ENCODE peak calls at places on chromosomes 2 and 18, in ten cellular contexts. B is GM12878, E is tibial artery, L is cardiac muscle cell, V is AG04450, Y is mammary epithelial cell, W is foreskin fibroblast, Q is bronchial epithelial cell, P is left lung, S is SK-N-SH. X is an unnamed sample.

GRCh38 chr2:75896779-75897366 is 186.2 kb upstream of the GCFC2 start:
- DNase-seq in B (no peak), E (no peak), L (peak), V (no peak), Y (peak), W (no peak), Q (peak), P (no peak), S (peak), X (peak)

GRCh38 chr2:127142663-127143630 is 36.0 kb upstream of the BIN1 start:
- DNase-seq in B (no peak), E (no peak), L (no peak), V (no peak), Y (no peak), W (peak), Q (no peak), P (no peak), S (no peak), X (no peak)

GRCh38 chr2:43943809-43944452 is 51.9 kb downstream of the LRPPRC start:
- DNase-seq in B (no peak), E (no peak), L (no peak), V (no peak), Y (no peak), W (no peak), Q (no peak), P (no peak), S (peak), X (no peak)

GRCh38 chr18:80253871-80254492 is 6.7 kb upstream of the PARD6G start:
- DNase-seq in B (no peak), E (no peak), L (no peak), V (no peak), Y (no peak), W (no peak), Q (no peak), P (no peak), S (peak), X (peak)

GRCh38 chr18:8380006-8380405 is 229.2 kb upstream of the RAB12 start:
- DNase-seq in B (no peak), E (no peak), L (no peak), V (no peak), Y (no peak), W (no peak), Q (no peak), P (no peak), S (no peak), X (no peak)

GRCh38 chr2:105085525-105085924 is 47.7 kb downstream of the MRPS9 start:
- DNase-seq in B (no peak), E (no peak), L (no peak), V (no peak), Y (peak), W (no peak), Q (peak), P (no peak), S (no peak), X (peak)

GRCh38 chr2:176745543-176746331 is 466.9 kb upstream of the HNRNPA3 start:
- DNase-seq in B (no peak), E (no peak), L (no peak), V (no peak), Y (no peak), W (no peak), Q (no peak), P (no peak), S (no peak), X (no peak)

GRCh38 chr2:190415794-190416729 is 7.9 kb downstream of the MFSD6 start:
- DNase-seq in B (no peak), E (no peak), L (no peak), V (no peak), Y (no peak), W (peak), Q (no peak), P (no peak), S (peak), X (no peak)

GRCh38 chr2:78077637-78078036 is 555.5 kb upstream of the LRRTM4 start:
- DNase-seq in B (no peak), E (no peak), L (no peak), V (no peak), Y (no peak), W (no peak), Q (no peak), P (no peak), S (peak), X (no peak)

GRCh38 chr2:73112026-73112912 is 479 bp downstream of the RAB11FIP5 start:
- DNase-seq in B (no peak), E (no peak), L (peak), V (no peak), Y (peak), W (peak), Q (no peak), P (no peak), S (peak), X (peak)

GRCh38 chr2:71550801-71551630 is 97.7 kb downstream of the DYSF start:
- DNase-seq in B (no peak), E (no peak), L (no peak), V (no peak), Y (no peak), W (no peak), Q (no peak), P (no peak), S (no peak), X (no peak)

GRCh38 chr2:207617011-207617671 is 8.1 kb downstream of the METTL21A start:
- DNase-seq in B (no peak), E (no peak), L (peak), V (peak), Y (peak), W (peak), Q (peak), P (no peak), S (no peak), X (peak)

GRCh38 chr2:150669492-150669891 is 182.0 kb upstream of the RND3 start:
- DNase-seq in B (no peak), E (no peak), L (no peak), V (no peak), Y (no peak), W (no peak), Q (no peak), P (no peak), S (no peak), X (no peak)

GRCh38 chr2:167827352-167828097 is 419.9 kb downstream of the STK39 start:
- DNase-seq in B (no peak), E (no peak), L (no peak), V (no peak), Y (no peak), W (no peak), Q (no peak), P (no peak), S (no peak), X (no peak)

GRCh38 chr2:151260492-151261239 is 997 bp downstream of the RBM43 start:
- DNase-seq in B (peak), E (no peak), L (peak), V (no peak), Y (peak), W (peak), Q (peak), P (no peak), S (no peak), X (no peak)

GRCh38 chr2:207048421-207048820 is 109.1 kb downstream of the CPO start:
- DNase-seq in B (no peak), E (no peak), L (no peak), V (no peak), Y (no peak), W (no peak), Q (no peak), P (no peak), S (no peak), X (no peak)

GRCh38 chr2:219997341-219997851 is 370.0 kb downstream of the SLC4A3 start:
- DNase-seq in B (no peak), E (no peak), L (peak), V (no peak), Y (peak), W (peak), Q (peak), P (no peak), S (peak), X (peak)

GRCh38 chr18:61753373-61753772 is 139.4 kb downstream of the RNF152 start:
- DNase-seq in B (no peak), E (no peak), L (no peak), V (no peak), Y (no peak), W (no peak), Q (no peak), P (no peak), S (no peak), X (no peak)

GRCh38 chr18:46338761-46339160 is 234.6 kb downstream of the HAUS1 start:
- DNase-seq in B (no peak), E (no peak), L (no peak), V (no peak), Y (no peak), W (no peak), Q (no peak), P (no peak), S (no peak), X (no peak)

GRCh38 chr2:27085062-27085669 is 1.4 kb upstream of the KHK start:
- DNase-seq in B (no peak), E (no peak), L (no peak), V (no peak), Y (no peak), W (no peak), Q (no peak), P (no peak), S (no peak), X (no peak)

GRCh38 chr18:11859903-11860407 is 8.7 kb downstream of the CHMP1B start:
- DNase-seq in B (no peak), E (no peak), L (peak), V (peak), Y (peak), W (peak), Q (peak), P (no peak), S (no peak), X (peak)

GRCh38 chr2:141029424-141030078 is 1101.3 kb downstream of the LRP1B start:
- DNase-seq in B (no peak), E (no peak), L (no peak), V (no peak), Y (no peak), W (no peak), Q (no peak), P (no peak), S (no peak), X (no peak)

GRCh38 chr2:106579750-106580197 is 92.6 kb downstream of the CD8B2 start:
- DNase-seq in B (no peak), E (no peak), L (no peak), V (no peak), Y (no peak), W (no peak), Q (no peak), P (no peak), S (peak), X (no peak)

GRCh38 chr2:219109468-219109867 is 48.7 kb upstream of the IHH start:
- DNase-seq in B (no peak), E (no peak), L (no peak), V (no peak), Y (no peak), W (no peak), Q (no peak), P (peak), S (no peak), X (peak)

GRCh38 chr2:17918789-17919188 is 40.3 kb downstream of the KCNS3 start:
- DNase-seq in B (no peak), E (no peak), L (peak), V (no peak), Y (no peak), W (no peak), Q (peak), P (no peak), S (peak), X (peak)

GRCh38 chr2:236128321-236128720 is 39.9 kb downstream of the GBX2 start:
- DNase-seq in B (no peak), E (no peak), L (no peak), V (no peak), Y (no peak), W (no peak), Q (no peak), P (no peak), S (no peak), X (no peak)

GRCh38 chr2:196315388-196316049 is 144.1 kb upstream of the STK17B start:
- DNase-seq in B (no peak), E (no peak), L (peak), V (no peak), Y (no peak), W (peak), Q (peak), P (no peak), S (no peak), X (peak)

GRCh38 chr2:65503746-65504145 is 71.3 kb upstream of the SPRED2 start:
- DNase-seq in B (no peak), E (no peak), L (no peak), V (no peak), Y (no peak), W (no peak), Q (no peak), P (no peak), S (no peak), X (no peak)

GRCh38 chr2:9631976-9632700 is 1.3 kb upstream of the YWHAQ start:
- DNase-seq in B (no peak), E (peak), L (peak), V (no peak), Y (no peak), W (peak), Q (no peak), P (no peak), S (no peak), X (no peak)

GRCh38 chr2:198710562-198710961 is 747.2 kb downstream of the SATB2 start:
- DNase-seq in B (no peak), E (no peak), L (no peak), V (no peak), Y (no peak), W (no peak), Q (no peak), P (no peak), S (no peak), X (no peak)

GRCh38 chr2:24491626-24492282 is 700 bp downstream of the NCOA1 start:
- DNase-seq in B (no peak), E (peak), L (peak), V (no peak), Y (peak), W (peak), Q (no peak), P (peak), S (peak), X (no peak)

GRCh38 chr18:35268811-35269210 is 21.2 kb downstream of the ZSCAN30 start:
- DNase-seq in B (no peak), E (no peak), L (no peak), V (no peak), Y (no peak), W (no peak), Q (no peak), P (no peak), S (no peak), X (no peak)

GRCh38 chr2:47119001-47119400 is 36.1 kb downstream of the STPG4 start:
- DNase-seq in B (no peak), E (no peak), L (peak), V (no peak), Y (peak), W (peak), Q (peak), P (no peak), S (no peak), X (peak)
- TF ChIP-seq CTCF in B (no peak), E (no peak), L (no peak), V (no peak), Y (no peak), W (no peak), Q (no peak), P (no peak), S (no peak), X (no peak)

GRCh38 chr2:160207271-160207670 is 7.2 kb upstream of the ITGB6 start:
- DNase-seq in B (no peak), E (no peak), L (no peak), V (no peak), Y (peak), W (no peak), Q (peak), P (no peak), S (no peak), X (peak)

GRCh38 chr2:160203422-160203821 is 3.4 kb upstream of the ITGB6 start:
- DNase-seq in B (no peak), E (no peak), L (no peak), V (no peak), Y (no peak), W (no peak), Q (no peak), P (no peak), S (no peak), X (no peak)

GRCh38 chr2:160206436-160206835 is 6.4 kb upstream of the ITGB6 start:
- DNase-seq in B (no peak), E (no peak), L (no peak), V (no peak), Y (no peak), W (no peak), Q (no peak), P (no peak), S (no peak), X (no peak)

GRCh38 chr2:160203007-160203406 is 2.9 kb upstream of the ITGB6 start:
- DNase-seq in B (no peak), E (no peak), L (no peak), V (no peak), Y (no peak), W (no peak), Q (no peak), P (no peak), S (no peak), X (no peak)

DNA sequence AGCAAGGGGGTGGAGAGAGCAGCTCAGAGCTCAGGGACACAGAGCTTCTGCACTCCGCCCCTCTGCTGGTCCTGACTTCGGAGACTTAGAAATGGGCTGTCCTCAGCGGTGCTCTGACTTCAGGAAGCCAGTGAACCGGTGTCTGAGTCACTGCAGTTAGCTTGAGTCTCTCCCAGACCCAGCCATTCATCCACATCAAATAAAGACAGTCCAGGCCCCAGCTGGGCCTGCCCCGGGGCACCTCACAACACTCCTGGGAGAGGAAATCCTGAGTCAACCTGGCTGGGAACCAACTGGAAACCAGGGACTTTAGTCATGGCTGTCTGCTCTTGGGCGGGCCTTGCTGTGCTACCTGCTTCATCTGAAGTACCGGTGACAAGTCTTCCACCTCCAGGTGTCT is 5.4 kb upstream of the ITGB6 start:
- DNase-seq in B (no peak), E (peak), L (peak), V (peak), Y (peak), W (peak), Q (peak), P (peak), S (no peak), X (peak)
- H3K4me3 ChIP-seq in B (no peak), E (no peak), L (no peak), V (no peak), Y (peak), W (no peak), Q (no peak), P (no peak), S (peak), X (no peak)

DNA sequence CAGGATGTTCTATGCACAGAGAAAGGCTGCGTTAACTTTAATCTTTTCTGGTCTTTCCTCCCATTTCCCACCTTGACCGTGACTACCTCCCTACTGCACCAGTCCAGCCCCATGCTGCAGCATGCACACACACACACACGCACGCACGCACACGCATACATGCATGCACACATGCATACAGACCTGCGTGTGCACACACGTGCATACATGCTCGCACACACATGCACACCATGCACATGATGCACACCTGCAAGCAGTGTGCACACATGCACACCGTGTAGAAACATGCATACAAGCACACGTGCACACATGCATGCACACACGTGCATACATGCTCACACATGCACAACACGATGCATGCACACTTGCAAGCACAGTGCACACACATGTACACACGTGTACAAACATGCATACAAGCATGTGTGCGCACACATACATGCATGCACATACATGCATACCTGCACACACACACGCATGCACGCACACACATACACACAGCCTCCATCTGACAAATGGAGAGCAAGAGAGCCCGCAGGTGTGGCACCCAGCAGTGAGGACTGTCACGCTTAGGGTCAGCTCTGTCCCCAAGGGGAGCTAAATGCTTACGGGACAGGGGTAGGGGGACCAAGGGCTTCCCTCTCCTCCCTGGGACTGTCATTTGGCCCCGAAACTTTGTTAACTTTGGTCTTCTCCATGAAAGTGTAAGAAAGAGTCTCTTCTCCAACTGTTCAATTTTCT is 18.2 kb downstream of the SNORC start:
- DNase-seq in B (no peak), E (peak), L (no peak), V (no peak), Y (no peak), W (no peak), Q (no peak), P (no peak), S (no peak), X (no peak)
- TF ChIP-seq CTCF in B (no peak), E (no peak), L (no peak), V (no peak), Y (no peak), W (no peak), Q (no peak), P (no peak), S (no peak), X (no peak)

GRCh38 chr2:171531291-171531690 is 9.0 kb downstream of the CYBRD1 start:
- DNase-seq in B (no peak), E (peak), L (peak), V (no peak), Y (no peak), W (peak), Q (peak), P (no peak), S (no peak), X (peak)
- H3K4me3 ChIP-seq in B (peak), E (peak), L (no peak), V (peak), Y (no peak), W (peak), Q (no peak), P (no peak), S (peak), X (no peak)

GRCh38 chr2:128314348-128315121 is 4.1 kb downstream of the HS6ST1 start:
- DNase-seq in B (no peak), E (peak), L (no peak), V (no peak), Y (no peak), W (no peak), Q (no peak), P (peak), S (peak), X (no peak)

GRCh38 chr2:128312411-128312810 is 6.3 kb downstream of the HS6ST1 start:
- DNase-seq in B (no peak), E (no peak), L (no peak), V (no peak), Y (no peak), W (no peak), Q (no peak), P (peak), S (peak), X (no peak)

GRCh38 chr2:128311755-128312341 is 6.8 kb downstream of the HS6ST1 start:
- DNase-seq in B (no peak), E (peak), L (no peak), V (no peak), Y (no peak), W (no peak), Q (no peak), P (peak), S (peak), X (no peak)

GRCh38 chr2:128314026-128314347 is 4.7 kb downstream of the HS6ST1 start:
- DNase-seq in B (no peak), E (no peak), L (no peak), V (no peak), Y (no peak), W (peak), Q (no peak), P (no peak), S (no peak), X (no peak)

DNA sequence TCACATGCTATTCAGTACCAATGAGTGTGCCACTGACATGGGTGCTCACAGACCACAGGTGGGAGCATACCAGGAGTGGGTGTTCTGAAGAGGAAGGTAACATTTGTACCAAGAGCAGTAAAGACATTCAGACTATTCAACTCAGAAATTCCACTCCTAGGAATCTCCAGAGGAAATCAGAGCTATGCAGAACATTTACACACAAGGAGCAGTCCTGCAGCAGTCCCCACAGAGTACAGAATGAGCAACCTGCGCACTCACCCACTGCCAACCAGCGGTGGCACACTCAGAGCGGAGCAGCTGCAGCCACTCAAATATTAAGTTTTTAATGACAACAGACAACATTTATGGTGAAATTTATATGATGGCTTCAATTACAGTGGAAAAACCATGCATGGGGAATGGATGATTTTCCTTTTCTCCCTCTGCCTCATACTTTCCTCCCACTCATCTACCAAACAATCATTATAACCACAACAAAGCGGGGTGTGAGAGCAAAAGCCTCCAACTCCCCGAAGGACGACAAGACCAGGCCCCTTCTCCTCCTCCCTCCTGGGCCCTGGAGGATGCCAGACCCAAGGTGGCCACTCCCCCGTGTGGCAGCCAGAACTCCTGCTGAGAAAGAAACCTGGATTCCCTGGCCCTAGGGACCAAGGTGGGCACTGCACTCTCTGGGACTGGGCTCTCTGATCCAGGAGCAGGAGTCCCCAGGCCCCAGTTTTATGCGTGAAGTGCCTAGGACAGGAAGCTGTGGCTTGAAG is 5.4 kb downstream of the HS6ST1 start:
- DNase-seq in B (no peak), E (no peak), L (peak), V (no peak), Y (peak), W (peak), Q (peak), P (peak), S (peak), X (peak)
- TF ChIP-seq CTCF in B (peak), E (no peak), L (peak), V (peak), Y (peak), W (peak), Q (peak), P (no peak), S (peak), X (peak)

GRCh38 chr2:148221926-148222325 is 201.0 kb downstream of the MBD5 start:
- DNase-seq in B (no peak), E (no peak), L (no peak), V (no peak), Y (no peak), W (no peak), Q (no peak), P (no peak), S (no peak), X (no peak)
- H3K4me3 ChIP-seq in B (no peak), E (no peak), L (no peak), V (no peak), Y (no peak), W (no peak), Q (no peak), P (no peak), S (no peak), X (no peak)

X was measured in epithelial cell of esophagus.